ENCODE peak calls at places on chromosomes 6 and 20, in six cellular contexts. E is sciatic nerve, Z is mammary epithelial cell, Q is ELR, A is SW 1271, U is astrocyte of the spinal cord. J is an unnamed sample.

GRCh38 chr6:105569706-105570105 is 166.8 kb upstream of the PREP start:
- DNase-seq in U (no peak), Z (no peak), A (no peak), Q (no peak), E (no peak), J (no peak)

GRCh38 chr6:106300944-106301343 is 24.6 kb downstream of the ATG5 start:
- DNase-seq in Z (peak), U (peak), Q (peak), A (peak), E (no peak), J (peak)

GRCh38 chr20:52105573-52106422 is 85.8 kb downstream of the ZFP64 start:
- DNase-seq in U (peak), Q (peak), A (no peak), Z (peak), E (no peak), J (peak)

GRCh38 chr6:130600880-130601341 is 226.3 kb upstream of the SMLR1 start:
- DNase-seq in U (peak), A (peak), Z (peak), Q (peak), E (no peak), J (peak)

GRCh38 chr6:15929685-15930084 is 199.2 kb upstream of the MYLIP start:
- DNase-seq in Q (no peak), U (no peak), Z (peak), E (no peak), A (no peak), J (no peak)

GRCh38 chr6:1336246-1336843 is 24.4 kb downstream of the FOXQ1 start:
- DNase-seq in Q (peak), A (peak), Z (peak), U (no peak), E (no peak), J (no peak)

GRCh38 chr6:109713097-109713496 is 22.0 kb downstream of the FIG4 start:
- DNase-seq in A (no peak), U (no peak), Z (peak), Q (peak), E (no peak), J (no peak)

GRCh38 chr6:21386744-21387143 is 206.8 kb upstream of the SOX4 start:
- DNase-seq in Q (no peak), U (no peak), E (no peak), Z (no peak), A (no peak), J (no peak)

GRCh38 chr20:42701948-42702347 is 487.8 kb downstream of the PTPRT start:
- DNase-seq in Q (no peak), A (no peak), E (no peak), Z (no peak), U (no peak), J (no peak)

GRCh38 chr6:169858293-169858934 is 107.0 kb downstream of the ERMARD start:
- DNase-seq in Q (no peak), E (peak), Z (no peak), U (no peak), A (no peak), J (no peak)

GRCh38 chr20:58998656-58999055 is 8.4 kb downstream of the CTSZ start:
- DNase-seq in Q (no peak), Z (no peak), U (no peak), A (no peak), E (peak), J (no peak)

GRCh38 chr6:2950713-2951112 is 20.7 kb downstream of the SERPINB6 start:
- DNase-seq in E (no peak), Z (no peak), Q (no peak), A (no peak), U (no peak), J (no peak)

GRCh38 chr6:119075200-119075981 is 3.1 kb downstream of the FAM184A start:
- DNase-seq in Z (no peak), Q (no peak), E (no peak), A (no peak), U (no peak), J (no peak)

GRCh38 chr6:157020398-157021266 is 243.5 kb downstream of the ARID1B start:
- DNase-seq in E (no peak), A (peak), Z (peak), Q (peak), U (peak), J (peak)

GRCh38 chr6:33843086-33843695 is 39.4 kb upstream of the MLN start:
- DNase-seq in Z (no peak), Q (no peak), U (no peak), A (no peak), E (no peak), J (peak)

GRCh38 chr6:79056226-79056625 is 21.8 kb downstream of the PHIP start:
- DNase-seq in Z (no peak), U (no peak), A (no peak), E (no peak), Q (no peak), J (no peak)

GRCh38 chr6:37432916-37433656 is at the start of gene CMTR1:
- DNase-seq in A (peak), E (peak), Z (peak), U (peak), Q (peak), J (peak)

GRCh38 chr6:125850361-125850760 is 59.6 kb downstream of the NCOA7 start:
- DNase-seq in A (no peak), Q (no peak), Z (no peak), E (no peak), U (no peak), J (no peak)

GRCh38 chr6:56900784-56901183 is 54.1 kb upstream of the BEND6 start:
- DNase-seq in A (no peak), Q (no peak), U (no peak), Z (no peak), E (no peak), J (no peak)

GRCh38 chr6:90110971-90111370 is 185.7 kb downstream of the BACH2 start:
- DNase-seq in U (no peak), Q (no peak), A (no peak), Z (no peak), E (no peak), J (no peak)

GRCh38 chr20:53869466-53870258 is 200.7 kb downstream of the BCAS1 start:
- DNase-seq in Z (peak), Q (peak), A (peak), E (peak), U (peak), J (peak)

GRCh38 chr6:49468042-49468441 is 4.9 kb downstream of the CENPQ start:
- DNase-seq in Q (no peak), U (no peak), E (no peak), A (no peak), Z (no peak), J (no peak)

GRCh38 chr6:17394192-17394611 is 807 bp downstream of the CAP2 start:
- DNase-seq in Z (peak), E (no peak), A (peak), U (peak), Q (peak), J (peak)

GRCh38 chr6:21188505-21189223 is 404.9 kb upstream of the SOX4 start:
- DNase-seq in U (peak), A (no peak), E (no peak), Q (no peak), Z (peak), J (no peak)

GRCh38 chr20:48971956-48972355 is 50.4 kb downstream of the ARFGEF2 start:
- DNase-seq in Z (no peak), Q (no peak), A (no peak), U (no peak), E (no peak), J (no peak)

GRCh38 chr6:140371360-140371870 is 997.0 kb upstream of the CITED2 start:
- DNase-seq in Z (no peak), A (no peak), U (no peak), Q (no peak), E (no peak), J (peak)

GRCh38 chr6:114342826-114343781 is at the start of gene HS3ST5:
- DNase-seq in Q (no peak), A (peak), U (no peak), E (peak), Z (peak), J (peak)

GRCh38 chr20:47489448-47489872 is 12.2 kb upstream of the NCOA3 start:
- DNase-seq in U (no peak), A (no peak), E (peak), Z (no peak), Q (no peak), J (no peak)

GRCh38 chr20:57806975-57807374 is 97.2 kb upstream of the PMEPA1 start:
- DNase-seq in A (no peak), Q (no peak), U (no peak), E (no peak), Z (no peak), J (no peak)

GRCh38 chr6:87407531-87407895 is 259 bp upstream of the CFAP206 start:
- DNase-seq in Z (no peak), A (peak), Q (peak), U (peak), E (peak), J (no peak)

GRCh38 chr6:168118935-168119334 is 39.9 kb upstream of the FRMD1 start:
- DNase-seq in Z (no peak), A (no peak), E (no peak), U (no peak), Q (no peak), J (no peak)

GRCh38 chr6:66628917-66629316 is 921.9 kb upstream of the EYS start:
- DNase-seq in U (no peak), A (no peak), E (no peak), Q (no peak), Z (no peak), J (no peak)

GRCh38 chr6:101021504-101021903 is 140.4 kb upstream of the ASCC3 start:
- DNase-seq in Z (no peak), E (no peak), Q (no peak), U (no peak), A (no peak), J (no peak)

GRCh38 chr20:57288676-57289075 is 22.2 kb upstream of the BMP7 start:
- DNase-seq in Q (peak), E (no peak), Z (no peak), U (no peak), A (no peak), J (no peak)

GRCh38 chr6:79048611-79049010 is 29.4 kb downstream of the PHIP start:
- DNase-seq in A (peak), Q (peak), Z (peak), U (peak), E (no peak), J (peak)

GRCh38 chr6:106803188-106803587 is 171.3 kb downstream of the CD24 start:
- DNase-seq in Z (no peak), E (no peak), U (no peak), A (no peak), Q (no peak), J (no peak)

GRCh38 chr6:130183271-130184222 is 39.2 kb downstream of the SAMD3 start:
- DNase-seq in Z (no peak), A (no peak), E (no peak), U (no peak), Q (no peak), J (no peak)

GRCh38 chr6:35092362-35093117 is 48.6 kb downstream of the TCP11 start:
- DNase-seq in A (no peak), Z (peak), Q (peak), U (peak), E (no peak), J (peak)

J was measured in EH.